ENCODE peak calls at places on chromosome 14, in four cellular contexts. Q, M, X and C are unnamed samples.

GRCh38 chr14:55929136-55929535 is 189.1 kb upstream of the PELI2 start:
- DNase-seq in Q (no peak), M (no peak), X (no peak), C (no peak)

GRCh38 chr14:106665814-106666213 is 1139.4 kb downstream of the TMEM121 start:
- DNase-seq in Q (no peak), M (no peak), X (no peak), C (no peak)

GRCh38 chr14:101364503-101365328 is 196.6 kb upstream of the DIO3 start:
- DNase-seq in Q (peak), M (peak), X (no peak), C (no peak)

GRCh38 chr14:82886670-82887069 is 1353.0 kb upstream of the SEL1L start:
- DNase-seq in Q (no peak), M (no peak), X (no peak), C (no peak)

GRCh38 chr14:24312736-24313507 is 1.6 kb downstream of the LTB4R start:
- DNase-seq in Q (no peak), M (no peak), X (no peak), C (no peak)

GRCh38 chr14:57930241-57930975 is 64.5 kb upstream of the SLC35F4 start:
- DNase-seq in Q (no peak), M (no peak), X (no peak), C (no peak)

GRCh38 chr14:54487771-54488170 is 1.0 kb downstream of the GMFB start:
- DNase-seq in Q (no peak), M (no peak), X (no peak), C (no peak)

GRCh38 chr14:99730876-99731351 is 46.8 kb downstream of the CYP46A1 start:
- DNase-seq in Q (peak), M (peak), X (no peak), C (no peak)

GRCh38 chr14:74135386-74135785 is 50.6 kb downstream of the LIN52 start:
- DNase-seq in Q (no peak), M (no peak), X (no peak), C (no peak)

GRCh38 chr14:64439141-64439540 is 26.2 kb upstream of the AKAP5 start:
- DNase-seq in Q (no peak), M (no peak), X (no peak), C (no peak)

GRCh38 chr14:92860097-92860496 is 62.9 kb upstream of the CHGA start:
- DNase-seq in Q (no peak), M (no peak), X (no peak), C (no peak)

GRCh38 chr14:80491131-80491530 is 279.8 kb upstream of the DIO2 start:
- DNase-seq in Q (no peak), M (no peak), X (no peak), C (no peak)

GRCh38 chr14:84929834-84930233 is 600.1 kb upstream of the FLRT2 start:
- DNase-seq in Q (no peak), M (no peak), X (no peak), C (no peak)

GRCh38 chr14:104876251-104876699 is 11.2 kb downstream of the CEP170B start:
- DNase-seq in Q (peak), M (no peak), X (no peak), C (no peak)

GRCh38 chr14:37232907-37233481 is 35.3 kb downstream of the MIPOL1 start:
- DNase-seq in Q (no peak), M (no peak), X (no peak), C (no peak)

GRCh38 chr14:93023039-93023438 is 92.7 kb downstream of the ITPK1 start:
- DNase-seq in Q (no peak), M (no peak), X (no peak), C (no peak)

GRCh38 chr14:68512088-68512487 is 280.8 kb downstream of the ZFP36L1 start:
- DNase-seq in Q (no peak), M (peak), X (no peak), C (no peak)

GRCh38 chr14:70882771-70883492 is 24.3 kb upstream of the PCNX1 start:
- DNase-seq in Q (no peak), M (no peak), X (no peak), C (no peak)

GRCh38 chr14:33617154-33617553 is 333.7 kb downstream of the EGLN3 start:
- DNase-seq in Q (no peak), M (no peak), X (no peak), C (no peak)

GRCh38 chr14:102015771-102016170 is 51.4 kb downstream of the DYNC1H1 start:
- DNase-seq in Q (no peak), M (no peak), X (no peak), C (no peak)

GRCh38 chr14:99747167-99747566 is 46.0 kb upstream of the EML1 start:
- DNase-seq in Q (no peak), M (no peak), X (no peak), C (no peak)

GRCh38 chr14:85418716-85419115 is 111.2 kb upstream of the FLRT2 start:
- DNase-seq in Q (no peak), M (no peak), X (no peak), C (no peak)

GRCh38 chr14:58082491-58083098 is 69.4 kb downstream of the ARMH4 start:
- DNase-seq in Q (no peak), M (no peak), X (no peak), C (no peak)

GRCh38 chr14:24277606-24278321 is 6.4 kb upstream of the RABGGTA start:
- DNase-seq in Q (no peak), M (no peak), X (no peak), C (no peak)

GRCh38 chr14:55074662-55075061 is 23.2 kb downstream of the MAPK1IP1L start:
- DNase-seq in Q (no peak), M (no peak), X (no peak), C (no peak)

GRCh38 chr14:104703269-104703668 is 13.9 kb downstream of the INF2 start:
- DNase-seq in Q (no peak), M (no peak), X (no peak), C (no peak)

GRCh38 chr14:65948302-65948701 is 535.8 kb downstream of the FUT8 start:
- DNase-seq in Q (no peak), M (no peak), X (no peak), C (no peak)

GRCh38 chr14:103500148-103500990 is 22.3 kb downstream of the CKB start:
- DNase-seq in Q (peak), M (peak), X (peak), C (peak)

GRCh38 chr14:98949506-98950135 is 322.4 kb downstream of the BCL11B start:
- DNase-seq in Q (no peak), M (no peak), X (no peak), C (no peak)

GRCh38 chr14:26163761-26164160 is 434.1 kb downstream of the NOVA1 start:
- DNase-seq in Q (no peak), M (no peak), X (no peak), C (no peak)

GRCh38 chr14:20412422-20412821 is 879 bp downstream of the TEP1 start:
- DNase-seq in Q (no peak), M (no peak), X (no peak), C (no peak)

GRCh38 chr14:23657959-23658470 is 21.9 kb downstream of the DHRS2 start:
- DNase-seq in Q (no peak), M (no peak), X (no peak), C (no peak)

GRCh38 chr14:23589606-23590005 is 11.0 kb upstream of the JPH4 start:
- DNase-seq in Q (no peak), M (no peak), X (no peak), C (no peak)

GRCh38 chr14:30585204-30585603 is 26.2 kb downstream of the G2E3 start:
- DNase-seq in Q (no peak), M (no peak), X (no peak), C (no peak)

GRCh38 chr14:104134061-104134965 is 4.1 kb upstream of the KIF26A start:
- DNase-seq in Q (peak), M (no peak), X (no peak), C (no peak)

GRCh38 chr14:73995977-73996378 is 23.1 kb downstream of the ENTPD5 start:
- DNase-seq in Q (no peak), M (no peak), X (no peak), C (no peak)

GRCh38 chr14:29463727-29464370 is 463.8 kb downstream of the PRKD1 start:
- DNase-seq in Q (no peak), M (no peak), X (no peak), C (no peak)
- TF ChIP-seq CTCF in Q (no peak), M (no peak), X (no peak), C (no peak)

GRCh38 chr14:51781352-51781751 is 79.1 kb upstream of the GNG2 start:
- DNase-seq in Q (no peak), M (no peak), X (no peak), C (no peak)

GRCh38 chr14:51782412-51782811 is 78.0 kb upstream of the GNG2 start:
- DNase-seq in Q (no peak), M (no peak), X (no peak), C (no peak)

GRCh38 chr14:51783765-51784164 is 76.6 kb upstream of the GNG2 start:
- DNase-seq in Q (no peak), M (no peak), X (no peak), C (no peak)

GRCh38 chr14:51780741-51781140 is 79.7 kb upstream of the GNG2 start:
- DNase-seq in Q (no peak), M (no peak), X (no peak), C (no peak)

GRCh38 chr14:51780006-51780692 is 80.3 kb upstream of the GNG2 start:
- DNase-seq in Q (peak), M (peak), X (peak), C (peak)
- TF ChIP-seq CTCF in Q (peak), M (peak), X (peak), C (peak)

DNA sequence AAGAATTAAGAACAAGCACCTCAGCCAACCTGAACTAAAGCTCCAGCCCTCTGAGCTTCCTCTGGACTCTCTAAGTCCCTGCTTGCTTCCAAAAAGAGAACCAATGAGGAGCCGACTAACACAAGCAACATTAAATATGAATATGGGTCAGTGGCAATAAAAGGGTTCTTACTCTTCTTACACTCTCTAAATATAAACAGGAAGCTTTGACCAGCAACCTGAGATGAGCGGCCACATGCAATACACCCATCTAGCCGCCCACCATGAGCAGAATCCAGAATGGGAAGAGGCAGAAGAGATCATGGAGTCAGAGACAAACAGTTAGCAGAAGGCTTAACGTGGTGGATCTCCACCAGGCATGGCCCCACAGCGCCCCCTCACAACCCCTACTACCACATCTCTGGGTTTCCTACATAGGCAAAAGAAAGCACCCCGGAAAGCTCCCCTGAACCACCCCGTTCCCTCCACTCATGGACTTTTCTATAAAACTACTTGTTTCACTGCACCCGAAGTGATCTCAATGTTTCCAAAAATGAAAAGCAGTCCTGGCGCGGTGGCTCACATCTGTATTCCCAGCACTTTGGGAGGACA is 59.4 kb downstream of the TTC7B start:
- DNase-seq in Q (no peak), M (peak), X (no peak), C (no peak)
- TF ChIP-seq CTCF in Q (no peak), M (no peak), X (no peak), C (no peak)

GRCh38 chr14:72513994-72514659 is 379.8 kb downstream of the DPF3 start:
- DNase-seq in Q (no peak), M (peak), X (no peak), C (no peak)
- TF ChIP-seq CTCF in Q (peak), M (no peak), X (no peak), C (peak)

GRCh38 chr14:43795600-43796228 is 711.4 kb downstream of the FSCB start:
- DNase-seq in Q (no peak), M (no peak), X (no peak), C (no peak)
- TF ChIP-seq CTCF in Q (peak), M (no peak), X (no peak), C (no peak)

DNA sequence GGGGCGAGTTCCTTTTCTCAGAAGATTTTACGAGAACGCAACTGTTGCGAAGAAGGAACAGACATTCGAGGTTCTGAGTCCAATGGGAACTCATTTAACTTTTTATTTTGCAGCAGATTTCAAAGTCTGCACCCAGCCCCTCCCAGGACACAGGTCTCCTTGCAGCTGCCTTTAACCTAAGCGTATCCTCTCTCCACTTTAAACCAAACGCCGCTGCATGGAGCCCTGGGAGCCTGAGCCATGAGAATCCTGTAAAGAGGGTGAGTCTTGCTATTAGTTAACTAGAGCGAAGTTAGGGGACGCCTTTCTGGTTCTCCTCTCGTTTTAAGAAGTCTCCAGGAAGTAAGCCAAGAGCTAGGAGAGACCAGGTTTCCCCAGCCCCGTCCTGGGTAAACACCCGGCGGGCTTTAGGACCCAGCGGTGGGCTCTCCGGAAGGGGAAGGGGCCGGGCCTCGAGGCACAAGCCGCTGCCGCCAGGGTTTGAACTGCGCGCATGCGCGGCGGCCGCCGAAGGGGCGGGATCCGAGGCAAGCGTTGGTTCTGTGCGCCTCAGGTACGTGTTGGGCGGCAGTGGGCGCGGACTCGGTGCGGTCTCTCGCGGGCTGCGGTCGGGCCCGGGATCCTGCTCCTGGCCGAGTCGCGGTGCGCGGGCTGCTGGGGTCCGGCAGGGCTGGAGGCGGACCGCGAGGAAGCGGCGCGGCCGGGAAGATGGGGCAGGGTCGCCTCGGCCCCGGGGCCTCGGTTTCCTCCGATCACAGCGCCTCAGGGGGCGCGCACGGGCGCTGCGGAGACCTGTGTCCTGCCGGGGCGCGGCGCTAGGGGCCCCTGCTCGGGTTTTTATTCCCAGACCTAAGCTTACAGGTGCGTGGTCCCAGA is at the start of gene TDP1:
- DNase-seq in Q (peak), M (peak), X (peak), C (peak)
- TF ChIP-seq CTCF in Q (no peak), M (no peak), X (no peak), C (no peak)

GRCh38 chr14:76773188-76773885 is 12.1 kb downstream of the VASH1 start:
- DNase-seq in Q (peak), M (peak), X (no peak), C (no peak)
- TF ChIP-seq CTCF in Q (no peak), M (no peak), X (no peak), C (no peak)

GRCh38 chr14:50340945-50341344 is 28.8 kb downstream of the DMAC2L start:
- DNase-seq in Q (no peak), M (no peak), X (no peak), C (no peak)
- TF ChIP-seq CTCF in Q (no peak), M (no peak), X (no peak), C (no peak)

GRCh38 chr14:95713596-95714371 is at the start of gene TCL1A:
- DNase-seq in Q (no peak), M (no peak), X (peak), C (no peak)
- TF ChIP-seq CTCF in Q (no peak), M (no peak), X (no peak), C (no peak)

GRCh38 chr14:76917158-76917596 is 91.0 kb downstream of the LRRC74A start:
- DNase-seq in Q (peak), M (peak), X (no peak), C (no peak)
- TF ChIP-seq CTCF in Q (peak), M (peak), X (no peak), C (no peak)